ENCODE peak calls at places on chromosomes 3 and 15, in eight cellular contexts. A is right lobe of liver, M is body of pancreas, B is IMR-90, X is A549, S is adrenal gland, Z is endothelial cell of umbilical vein, P is tibial nerve. W is an unnamed sample.

GRCh38 chr15:76336254-76337046 is at the start of gene ISL2:
- DNase-seq in M (peak), P (no peak), X (peak), A (peak), B (peak), Z (peak), S (no peak), W (peak)

GRCh38 chr15:70196314-70197291 is 98.9 kb upstream of the TLE3 start:
- DNase-seq in B (peak), A (peak), S (no peak), M (peak), Z (no peak), P (peak), X (no peak), W (peak)

GRCh38 chr15:27358751-27359434 is 387.9 kb downstream of the GABRG3 start:
- DNase-seq in S (peak), M (peak), A (peak), Z (no peak), P (no peak), X (peak), B (no peak), W (peak)

GRCh38 chr3:188553569-188553968 is 399.6 kb downstream of the LPP start:
- DNase-seq in A (no peak), X (no peak), S (no peak), B (no peak), Z (no peak), M (no peak), P (no peak), W (no peak)

GRCh38 chr15:34318277-34319079 is 19.1 kb downstream of the SLC12A6 start:
- DNase-seq in P (peak), X (peak), Z (peak), B (peak), S (peak), M (peak), A (peak), W (peak)

GRCh38 chr3:170740726-170741591 is 129.0 kb downstream of the RPL22L1 start:
- DNase-seq in B (peak), X (peak), Z (no peak), S (peak), P (peak), A (no peak), M (peak), W (peak)

GRCh38 chr3:14137445-14137844 is 12.6 kb downstream of the TMEM43 start:
- DNase-seq in X (no peak), B (no peak), M (no peak), A (peak), S (peak), P (no peak), Z (no peak), W (no peak)

GRCh38 chr15:56772868-56773639 is 39.7 kb upstream of the ZNF280D start:
- DNase-seq in P (no peak), B (peak), M (no peak), S (no peak), X (peak), A (no peak), Z (no peak), W (no peak)

GRCh38 chr3:125615256-125615655 is 20.0 kb upstream of the OSBPL11 start:
- DNase-seq in A (no peak), S (no peak), X (no peak), B (no peak), P (no peak), Z (no peak), M (no peak), W (no peak)

GRCh38 chr3:97821413-97821809 is 400 bp upstream of the CRYBG3 start:
- DNase-seq in B (no peak), P (peak), S (peak), Z (no peak), X (no peak), A (peak), M (peak), W (peak)

GRCh38 chr3:78762121-78762520 is 1005.7 kb downstream of the ROBO1 start:
- DNase-seq in A (no peak), X (no peak), P (no peak), Z (no peak), M (no peak), B (no peak), S (no peak), W (no peak)

GRCh38 chr15:72237286-72238224 is 6.6 kb upstream of the PKM start:
- DNase-seq in S (peak), Z (peak), M (peak), X (peak), A (no peak), B (peak), P (peak), W (no peak)

GRCh38 chr3:42516443-42516842 is 14.0 kb downstream of the VIPR1 start:
- DNase-seq in S (no peak), Z (no peak), X (no peak), A (no peak), M (no peak), P (no peak), B (no peak), W (no peak)

GRCh38 chr3:48555949-48556795 is 431 bp downstream of the PFKFB4 start:
- DNase-seq in Z (no peak), M (no peak), S (no peak), B (no peak), P (no peak), A (peak), X (no peak), W (no peak)

GRCh38 chr3:73621388-73621787 is 3.4 kb downstream of the PDZRN3 start:
- DNase-seq in B (no peak), Z (no peak), P (no peak), A (no peak), X (no peak), M (no peak), S (no peak), W (peak)

GRCh38 chr15:40048155-40048792 is 9.3 kb upstream of the SRP14 start:
- DNase-seq in S (peak), M (no peak), P (no peak), B (no peak), Z (peak), A (no peak), X (no peak), W (no peak)

GRCh38 chr3:33729993-33730392 is 11.9 kb upstream of the CLASP2 start:
- DNase-seq in B (no peak), P (no peak), X (no peak), S (no peak), A (no peak), Z (no peak), M (no peak), W (no peak)

GRCh38 chr3:64327039-64327804 is 102.0 kb upstream of the PRICKLE2 start:
- DNase-seq in X (no peak), B (no peak), P (peak), A (peak), M (peak), Z (no peak), S (peak), W (peak)

DNA sequence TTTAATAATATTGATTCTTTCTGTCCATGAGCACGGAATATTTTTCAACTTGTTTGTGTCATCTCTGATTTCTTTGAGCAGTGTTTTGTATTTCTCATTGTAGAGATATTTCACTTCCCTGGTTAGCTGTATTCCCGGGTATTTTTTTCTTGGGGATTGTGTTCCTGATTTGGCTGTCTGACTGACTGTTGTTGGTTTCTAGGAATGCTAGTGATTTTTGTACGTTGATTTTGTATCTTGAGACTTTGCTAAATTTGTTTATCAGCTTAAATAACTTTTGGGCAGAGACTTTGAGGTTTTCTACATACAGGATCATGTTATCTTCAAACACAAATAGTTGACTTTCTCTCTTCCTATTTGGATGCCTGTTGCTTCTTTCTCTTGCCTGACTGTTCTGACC is 418.8 kb upstream of the ALCAM start:
- DNase-seq in Z (no peak), S (no peak), B (peak), M (no peak), A (no peak), X (no peak), P (no peak), W (no peak)
- TF ChIP-seq POLR2A in Z (no peak), S (no peak), B (no peak), M (no peak), A (no peak), X (no peak), P (no peak), W (no peak)

GRCh38 chr3:177498037-177498857 is 301.0 kb upstream of the TBL1XR1 start:
- DNase-seq in S (peak), X (peak), B (peak), P (peak), Z (peak), M (peak), A (no peak), W (no peak)

GRCh38 chr3:177494216-177494615 is 296.9 kb upstream of the TBL1XR1 start:
- DNase-seq in A (no peak), X (no peak), B (no peak), S (no peak), M (no peak), P (no peak), Z (no peak), W (no peak)

GRCh38 chr3:177499779-177500423 is 302.6 kb upstream of the TBL1XR1 start:
- DNase-seq in A (no peak), P (no peak), X (no peak), M (peak), Z (no peak), B (no peak), S (no peak), W (no peak)
- H3K27ac ChIP-seq in A (peak), P (no peak), X (no peak), M (peak), Z (no peak), B (no peak), S (no peak), W (no peak)

GRCh38 chr3:11770477-11771381 is 76.0 kb downstream of the TAMM41 start:
- DNase-seq in S (peak), M (peak), Z (peak), X (peak), P (peak), B (peak), A (peak), W (peak)
- TF ChIP-seq POLR2A in S (no peak), M (peak), Z (no peak), X (no peak), P (no peak), B (no peak), A (no peak), W (no peak)

GRCh38 chr3:8143186-8143585 is 358.4 kb upstream of the LMCD1 start:
- DNase-seq in Z (no peak), B (no peak), X (no peak), P (no peak), S (no peak), M (no peak), A (no peak), W (no peak)
- H3K27ac ChIP-seq in Z (no peak), B (no peak), X (no peak), P (no peak), S (no peak), M (no peak), A (no peak), W (no peak)

DNA sequence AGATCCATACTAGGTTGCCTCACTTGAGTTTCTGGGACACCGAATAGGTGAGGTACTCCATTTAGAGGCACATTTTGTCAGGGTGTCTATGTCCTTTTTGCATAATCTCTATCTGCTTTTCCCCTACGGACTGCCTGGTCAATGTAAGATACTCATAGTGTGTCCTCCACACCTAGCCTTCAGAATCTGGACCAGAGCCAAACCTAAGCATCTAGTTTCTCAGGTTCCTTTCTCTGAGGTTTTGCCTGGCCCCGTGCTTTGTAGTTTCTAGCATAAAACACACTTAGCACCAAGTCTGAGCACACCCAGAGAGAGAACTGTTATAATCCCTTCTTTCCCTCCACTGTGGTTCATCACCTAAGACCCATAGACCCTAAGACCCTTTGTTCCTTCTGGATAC is 105.9 kb upstream of the MLF1 start:
- DNase-seq in M (no peak), B (no peak), A (no peak), X (no peak), P (no peak), Z (no peak), S (no peak), W (no peak)
- TF ChIP-seq POLR2A in M (no peak), B (no peak), A (no peak), X (no peak), P (no peak), Z (no peak), S (no peak), W (no peak)

GRCh38 chr3:185330644-185331043 is 32.3 kb upstream of the MAP3K13 start:
- DNase-seq in M (peak), S (no peak), X (no peak), Z (no peak), P (no peak), B (no peak), A (no peak), W (no peak)
- H3K27ac ChIP-seq in M (peak), S (no peak), X (peak), Z (no peak), P (no peak), B (no peak), A (peak), W (peak)

GRCh38 chr3:150408232-150409124 is at the start of gene TSC22D2:
- DNase-seq in A (peak), S (peak), M (peak), X (peak), Z (peak), B (peak), P (peak), W (peak)
- TF ChIP-seq POLR2A in A (peak), S (peak), M (peak), X (peak), Z (peak), B (peak), P (peak), W (peak)